ENCODE peak calls at places on chromosomes 6 and 20, in eight cellular contexts. Y, B, Q, V, M, F, W and A are unnamed samples.

GRCh38 chr6:38671885-38672467 is 31.0 kb downstream of the GLO1 start:
- DNase-seq in W (peak; percentile 10), F (peak; percentile 44), Y (peak; percentile 79), V (peak; percentile 13), B (peak; percentile 6), M (peak; percentile 79), Q (no peak), A (peak; percentile 51)

GRCh38 chr6:139679516-139680179 is 305.2 kb upstream of the CITED2 start:
- DNase-seq in V (peak; percentile 52), W (no peak), M (no peak), Q (no peak), Y (peak; percentile 38), F (no peak), B (no peak), A (no peak)

GRCh38 chr6:38720295-38720694 is 5.2 kb downstream of the DNAH8 start:
- DNase-seq in Y (no peak), V (no peak), B (no peak), F (no peak), Q (no peak), M (no peak), W (no peak), A (peak; percentile 21)

GRCh38 chr20:420721-421574 is 12.8 kb downstream of the RBCK1 start:
- DNase-seq in F (no peak), V (no peak), Y (peak; percentile 40), W (no peak), B (no peak), M (no peak), Q (no peak), A (no peak)

GRCh38 chr6:170025341-170026271 is 265.3 kb downstream of the DLL1 start:
- DNase-seq in Y (no peak), V (no peak), Q (no peak), B (no peak), W (no peak), F (no peak), M (peak; percentile 81), A (peak; percentile 5)

GRCh38 chr6:121959501-121959900 is 440.0 kb upstream of the HSF2 start:
- DNase-seq in M (no peak), F (no peak), V (no peak), Y (no peak), B (no peak), Q (no peak), W (no peak), A (no peak)

GRCh38 chr20:13430346-13431002 is 208.3 kb downstream of the TASP1 start:
- DNase-seq in V (no peak), Q (no peak), M (no peak), W (no peak), Y (no peak), F (no peak), B (no peak), A (no peak)

GRCh38 chr6:35280903-35281302 is 16.7 kb upstream of the DEF6 start:
- DNase-seq in F (no peak), M (no peak), Q (no peak), Y (no peak), B (no peak), W (no peak), V (no peak), A (no peak)

GRCh38 chr6:16491666-16492322 is 253.4 kb downstream of the GMPR start:
- DNase-seq in B (no peak), V (no peak), Q (no peak), M (no peak), Y (no peak), F (no peak), W (no peak), A (no peak)

GRCh38 chr6:69974193-69974592 is 107.8 kb downstream of the COL19A1 start:
- DNase-seq in W (no peak), B (no peak), V (no peak), Q (no peak), M (peak; percentile 51), F (no peak), Y (peak; percentile 2), A (peak; percentile 64)

GRCh38 chr6:55950071-55950814 is 74.9 kb upstream of the BMP5 start:
- DNase-seq in B (no peak), Q (no peak), V (no peak), W (no peak), Y (no peak), F (no peak), M (no peak), A (no peak)

GRCh38 chr6:96015791-96016776 is at the start of gene FUT9:
- DNase-seq in W (peak; percentile 5), B (no peak), M (peak; percentile 69), V (no peak), F (no peak), Q (peak; percentile 42), Y (no peak), A (no peak)

GRCh38 chr6:129683606-129684322 is 26.2 kb downstream of the ARHGAP18 start:
- DNase-seq in W (peak; percentile 49), Y (peak; percentile 98), F (no peak), B (peak; percentile 19), M (no peak), V (peak; percentile 98), Q (no peak), A (peak; percentile 96)

GRCh38 chr20:1121439-1121838 is 3.0 kb downstream of the PSMF1 start:
- DNase-seq in M (no peak), B (no peak), F (no peak), V (no peak), W (no peak), Y (no peak), Q (no peak), A (no peak)

GRCh38 chr20:20663841-20664240 is 48.6 kb downstream of the RALGAPA2 start:
- DNase-seq in Y (peak; percentile 9), B (no peak), M (no peak), F (no peak), W (no peak), Q (no peak), V (no peak), A (peak; percentile 12)

GRCh38 chr6:28542440-28543293 is 17.0 kb downstream of the GPX5 start:
- DNase-seq in M (no peak), F (peak; percentile 85), Q (peak; percentile 64), B (peak; percentile 38), W (peak; percentile 41), Y (peak; percentile 76), V (peak; percentile 48), A (peak; percentile 72)

GRCh38 chr6:52788478-52788877 is 15.1 kb downstream of the GSTA1 start:
- DNase-seq in V (no peak), W (no peak), Y (peak; percentile 9), Q (no peak), F (no peak), B (no peak), M (no peak), A (no peak)

GRCh38 chr6:78863576-78863975 is 3.8 kb upstream of the IRAK1BP1 start:
- DNase-seq in M (no peak), F (no peak), W (no peak), Y (no peak), B (no peak), Q (no peak), V (no peak), A (no peak)

GRCh38 chr20:34536798-34537394 is 20.7 kb downstream of the DYNLRB1 start:
- DNase-seq in W (no peak), Y (peak; percentile 67), Q (no peak), F (no peak), V (no peak), M (peak; percentile 29), B (peak; percentile 47), A (no peak)

GRCh38 chr6:2659882-2660281 is 90.8 kb downstream of the MYLK4 start:
- DNase-seq in V (no peak), W (no peak), Y (peak; percentile 7), Q (no peak), B (no peak), F (no peak), M (no peak), A (peak; percentile 70)

GRCh38 chr6:35173068-35174042 is 32.2 kb upstream of the TCP11 start:
- DNase-seq in V (no peak), Q (no peak), Y (peak; percentile 70), W (no peak), M (no peak), F (no peak), B (no peak), A (no peak)